ENCODE peak calls at places on chromosomes 3 and 15, in ten cellular contexts. D, S, J, R, N, A, F, W, I and L are unnamed samples.

GRCh38 chr3:45092132-45093031 is 53.8 kb downstream of the CDCP1 start:
- DNase-seq in F (no peak), R (no peak), S (no peak), A (peak; percentile 76), I (peak; percentile 65), W (peak; percentile 52), J (no peak), D (peak; percentile 56), N (no peak), L (no peak)

GRCh38 chr3:98680723-98681122 is 82.4 kb upstream of the ST3GAL6 start:
- DNase-seq in A (peak; percentile 20), W (peak; percentile 89), S (no peak), D (no peak), N (no peak), F (no peak), J (no peak), I (no peak), R (no peak), L (no peak)

GRCh38 chr15:65393557-65393956 is 15.8 kb upstream of the IGDCC3 start:
- DNase-seq in J (no peak), W (no peak), N (peak; percentile 7), D (no peak), S (no peak), F (no peak), R (no peak), A (no peak), I (no peak), L (no peak)

GRCh38 chr3:52289747-52290595 is 2.3 kb downstream of the GLYCTK start:
- DNase-seq in I (no peak), R (no peak), A (no peak), D (no peak), W (no peak), J (no peak), N (no peak), F (no peak), S (no peak), L (no peak)

GRCh38 chr3:30289324-30289723 is 317.1 kb upstream of the TGFBR2 start:
- DNase-seq in R (no peak), A (no peak), I (no peak), J (no peak), F (no peak), W (no peak), N (no peak), S (no peak), D (no peak), L (peak; percentile 74)

GRCh38 chr15:70430029-70430428 is 332.3 kb upstream of the TLE3 start:
- DNase-seq in R (no peak), J (no peak), I (no peak), A (peak; percentile 77), W (no peak), N (no peak), F (no peak), S (no peak), D (peak; percentile 32), L (no peak)

GRCh38 chr15:35657679-35658201 is 111.8 kb upstream of the DPH6 start:
- DNase-seq in I (no peak), S (no peak), F (no peak), W (no peak), N (no peak), R (no peak), A (peak; percentile 43), J (no peak), D (no peak), L (no peak)

GRCh38 chr3:183811638-183812037 is 13.7 kb downstream of the MAP6D1 start:
- DNase-seq in N (no peak), I (no peak), J (no peak), D (no peak), F (no peak), A (no peak), R (no peak), S (no peak), W (no peak), L (no peak)

GRCh38 chr3:165805834-165806561 is 31.2 kb downstream of the BCHE start:
- DNase-seq in R (no peak), A (no peak), W (no peak), D (peak; percentile 4), J (no peak), N (no peak), I (no peak), F (no peak), S (no peak), L (no peak)

GRCh38 chr3:14516738-14517345 is 23.3 kb downstream of the GRIP2 start:
- DNase-seq in I (peak; percentile 6), S (peak; percentile 60), J (no peak), D (no peak), R (no peak), A (no peak), W (no peak), N (peak; percentile 50), F (no peak), L (no peak)

GRCh38 chr15:98881526-98882517 is 125.8 kb downstream of the PGPEP1L start:
- DNase-seq in I (no peak), R (no peak), J (peak; percentile 29), N (no peak), F (no peak), A (peak; percentile 72), D (no peak), S (no peak), W (peak; percentile 31), L (peak; percentile 66)

GRCh38 chr15:89937365-89938355 is 24.9 kb upstream of the ARPIN start:
- DNase-seq in S (no peak), I (no peak), D (no peak), A (no peak), N (no peak), R (no peak), J (no peak), F (no peak), W (no peak), L (no peak)

GRCh38 chr3:126100688-126101301 is 16.9 kb upstream of the SLC41A3 start:
- DNase-seq in S (peak; percentile 69), W (no peak), F (no peak), N (peak; percentile 58), I (no peak), R (no peak), A (peak; percentile 90), J (no peak), D (no peak), L (no peak)

GRCh38 chr3:150697646-150698045 is 6.1 kb downstream of the ERICH6 start:
- DNase-seq in D (no peak), N (no peak), W (no peak), I (no peak), A (peak; percentile 44), R (no peak), J (no peak), S (no peak), F (no peak), L (no peak)

GRCh38 chr15:85533949-85534543 is 153.6 kb downstream of the AKAP13 start:
- DNase-seq in I (no peak), F (no peak), A (no peak), D (no peak), N (no peak), R (peak; percentile 57), W (no peak), J (no peak), S (no peak), L (no peak)

GRCh38 chr3:4983739-4984510 is 4.7 kb downstream of the BHLHE40 start:
- DNase-seq in S (peak; percentile 92), I (peak; percentile 55), W (peak; percentile 73), F (no peak), N (no peak), J (no peak), A (peak; percentile 92), D (no peak), R (peak; percentile 58), L (no peak)
- TF ChIP-seq POLR2A in S (no peak), I (no peak), W (no peak), F (no peak), N (no peak), J (no peak), A (peak; percentile 86), D (no peak), R (peak; percentile 23), L (peak; percentile 59)

GRCh38 chr3:47414161-47414564 is 33.3 kb downstream of the PTPN23 start:
- DNase-seq in I (no peak), A (no peak), N (no peak), D (no peak), F (no peak), J (no peak), S (peak; percentile 85), W (no peak), R (no peak), L (no peak)
- TF ChIP-seq POLR2A in I (no peak), A (no peak), N (no peak), D (no peak), F (no peak), J (no peak), S (no peak), W (no peak), R (no peak), L (no peak)

DNA sequence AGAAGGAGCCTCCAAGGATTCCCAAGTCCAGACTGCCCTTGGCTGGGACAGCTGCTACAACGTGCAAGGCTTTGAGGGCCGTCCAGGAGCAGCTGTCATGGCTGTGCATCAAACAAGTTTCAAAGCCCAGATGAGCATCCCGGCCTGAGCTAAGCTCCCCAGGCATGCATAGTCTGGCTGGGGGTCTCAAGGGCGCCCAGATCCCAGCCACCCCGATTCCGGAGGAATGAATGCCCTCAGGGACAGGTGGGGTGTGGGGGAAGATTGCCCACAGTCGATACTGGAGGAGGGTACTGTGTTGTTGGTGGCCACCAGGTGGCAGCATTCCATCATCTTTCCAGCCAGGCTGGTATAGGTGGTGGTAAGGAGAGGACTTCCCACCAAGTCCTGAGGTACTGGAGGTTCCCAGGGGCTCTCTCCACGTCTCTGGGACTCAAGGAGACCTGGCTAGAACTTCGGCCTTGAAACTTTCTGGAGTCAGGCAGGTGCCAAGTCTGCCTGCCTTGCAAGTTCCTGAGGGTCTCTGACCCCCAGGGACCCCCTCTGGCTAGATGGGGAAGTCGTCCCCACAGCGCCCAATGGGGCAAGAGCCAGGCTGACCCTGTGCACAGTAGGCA is 32.8 kb downstream of the RBM5 start:
- DNase-seq in F (peak; percentile 28), W (peak; percentile 56), S (peak; percentile 95), R (peak; percentile 65), N (peak; percentile 77), I (peak; percentile 77), D (peak; percentile 91), J (peak; percentile 83), A (peak; percentile 79), L (peak; percentile 78)
- TF ChIP-seq POLR2A in F (no peak), W (no peak), S (no peak), R (no peak), N (no peak), I (no peak), D (no peak), J (no peak), A (peak; percentile 26), L (peak; percentile 38)

DNA sequence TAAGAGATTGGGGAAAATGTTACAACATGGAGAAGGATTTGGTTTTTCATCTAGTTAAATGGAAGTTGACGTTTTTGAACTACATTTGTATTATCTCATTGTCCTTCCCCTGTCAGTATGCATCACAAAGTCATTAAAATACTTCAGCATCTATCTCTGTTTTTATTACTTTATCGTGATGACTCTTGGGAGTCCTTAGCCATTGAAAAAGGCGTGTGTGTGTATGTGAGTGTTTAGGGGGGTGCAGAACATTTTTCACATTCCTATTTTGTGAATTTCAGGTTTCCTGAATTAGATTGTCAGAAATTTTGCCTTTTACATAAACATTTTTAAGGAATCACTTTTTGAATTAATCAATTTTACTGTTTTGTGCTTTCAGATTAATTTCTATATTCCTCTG is 360.6 kb upstream of the SGO1 start:
- DNase-seq in F (no peak), W (no peak), N (no peak), S (no peak), D (no peak), R (no peak), J (no peak), A (no peak), I (no peak), L (no peak)
- TF ChIP-seq POLR2A in F (no peak), W (no peak), N (no peak), S (no peak), D (no peak), R (no peak), J (no peak), A (no peak), I (no peak), L (no peak)

GRCh38 chr3:154843647-154844046 is 236.5 kb upstream of the MME start:
- DNase-seq in A (no peak), N (no peak), J (no peak), W (no peak), F (no peak), D (no peak), S (no peak), R (no peak), I (no peak), L (no peak)
- TF ChIP-seq POLR2A in A (no peak), N (no peak), J (no peak), W (no peak), F (no peak), D (no peak), S (no peak), R (no peak), I (no peak), L (no peak)